ENCODE peak calls at places on chromosomes 2 and 18, in four cellular contexts. One of them, this sample, is unnamed.

GRCh38 chr2:65198737-65199136 is 28.9 kb upstream of the ACTR2 start:
- DNase-seq in IMR-90: peak; percentile 35
- DNase-seq in MM.1S: no peak
- DNase-seq in hepatocyte: no peak
- DNase-seq in this sample: no peak

GRCh38 chr2:221347471-221347870 is 224.6 kb downstream of the EPHA4 start:
- DNase-seq in IMR-90: peak; percentile 41
- DNase-seq in MM.1S: no peak
- DNase-seq in hepatocyte: no peak
- DNase-seq in this sample: no peak

GRCh38 chr2:223219872-223220621 is 168.1 kb downstream of the KCNE4 start:
- DNase-seq in hepatocyte: no peak
- DNase-seq in MM.1S: no peak
- DNase-seq in IMR-90: no peak
- DNase-seq in this sample: no peak

GRCh38 chr2:127582863-127583861 is 47.7 kb downstream of the MYO7B start:
- DNase-seq in IMR-90: no peak
- DNase-seq in hepatocyte: no peak
- DNase-seq in MM.1S: no peak
- DNase-seq in this sample: no peak

GRCh38 chr2:636649-637405 is 40.4 kb downstream of the TMEM18 start:
- DNase-seq in IMR-90: peak; percentile 31
- DNase-seq in MM.1S: no peak
- DNase-seq in hepatocyte: peak; percentile 84
- DNase-seq in this sample: peak; percentile 74

GRCh38 chr2:128589681-128590080 is 271.0 kb upstream of the HS6ST1 start:
- DNase-seq in IMR-90: no peak
- DNase-seq in hepatocyte: no peak
- DNase-seq in MM.1S: no peak
- DNase-seq in this sample: no peak

GRCh38 chr18:21509062-21509461 is 91.4 kb downstream of the ESCO1 start:
- DNase-seq in hepatocyte: no peak
- DNase-seq in IMR-90: no peak
- DNase-seq in MM.1S: no peak
- DNase-seq in this sample: no peak

GRCh38 chr2:74481961-74482800 is 617 bp downstream of the CCDC142 start:
- DNase-seq in MM.1S: peak; percentile 57
- DNase-seq in IMR-90: no peak
- DNase-seq in hepatocyte: peak; percentile 54
- DNase-seq in this sample: peak; percentile 91

GRCh38 chr2:61354486-61355197 is 116.2 kb downstream of the USP34 start:
- DNase-seq in IMR-90: no peak
- DNase-seq in MM.1S: no peak
- DNase-seq in hepatocyte: no peak
- DNase-seq in this sample: no peak

GRCh38 chr18:77110936-77111335 is 21.6 kb downstream of the MBP start:
- DNase-seq in hepatocyte: no peak
- DNase-seq in MM.1S: no peak
- DNase-seq in IMR-90: no peak
- DNase-seq in this sample: no peak

GRCh38 chr2:144798019-144798418 is 278.1 kb upstream of the ZEB2 start:
- DNase-seq in IMR-90: no peak
- DNase-seq in hepatocyte: no peak
- DNase-seq in MM.1S: no peak
- DNase-seq in this sample: no peak

GRCh38 chr2:234763051-234763909 is 188.5 kb upstream of the SH3BP4 start:
- DNase-seq in MM.1S: no peak
- DNase-seq in IMR-90: peak; percentile 87
- DNase-seq in hepatocyte: no peak
- DNase-seq in this sample: no peak

GRCh38 chr2:158753561-158754302 is 41.4 kb upstream of the DAPL1 start:
- DNase-seq in hepatocyte: peak; percentile 77
- DNase-seq in MM.1S: peak; percentile 53
- DNase-seq in IMR-90: peak; percentile 68
- DNase-seq in this sample: peak; percentile 70

GRCh38 chr2:231925303-231926179 is 655 bp downstream of the NPPC start:
- DNase-seq in IMR-90: peak; percentile 83
- DNase-seq in MM.1S: peak; percentile 78
- DNase-seq in hepatocyte: peak; percentile 92
- DNase-seq in this sample: peak; percentile 90

GRCh38 chr2:236162031-236162803 is 6.0 kb downstream of the GBX2 start:
- DNase-seq in MM.1S: no peak
- DNase-seq in IMR-90: no peak
- DNase-seq in hepatocyte: no peak
- DNase-seq in this sample: no peak

DNA sequence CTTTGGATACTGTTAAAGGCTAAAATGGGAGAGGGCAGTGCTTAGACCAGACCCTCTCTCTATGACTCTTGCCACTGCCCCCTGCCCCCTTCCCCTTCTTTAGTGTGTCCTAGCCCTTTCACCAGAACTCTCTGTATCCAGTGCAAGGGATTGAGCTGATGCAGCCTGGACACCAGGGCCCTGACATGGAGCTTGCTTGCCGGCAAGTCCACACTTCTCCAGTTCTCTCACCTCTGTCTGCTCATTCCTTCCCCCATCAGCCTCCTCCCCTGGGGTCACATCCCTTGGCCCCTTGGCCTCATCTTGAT is 1.5 kb upstream of the WNT6 start:
- DNase-seq in MM.1S: no peak
- DNase-seq in IMR-90: no peak
- DNase-seq in hepatocyte: no peak
- DNase-seq in this sample: no peak
- H3K27me3 ChIP-seq in MM.1S: peaks cover 84% of the 10 kb centered on the region
- H3K27me3 ChIP-seq in IMR-90: peaks cover 86% of the 10 kb centered on the region
- H3K27me3 ChIP-seq in hepatocyte: peaks cover 82% of the 10 kb centered on the region
- H3K27me3 ChIP-seq in this sample: no peaks in the 10 kb centered on the region

GRCh38 chr2:50345691-50346090 is 686.2 kb downstream of the NRXN1 start:
- DNase-seq in hepatocyte: no peak
- DNase-seq in IMR-90: no peak
- DNase-seq in MM.1S: no peak
- DNase-seq in this sample: no peak

GRCh38 chr2:50344509-50345106 is 687.3 kb downstream of the NRXN1 start:
- DNase-seq in hepatocyte: no peak
- DNase-seq in IMR-90: no peak
- DNase-seq in MM.1S: no peak
- DNase-seq in this sample: no peak

GRCh38 chr2:50347355-50348044 is 684.4 kb downstream of the NRXN1 start:
- DNase-seq in IMR-90: no peak
- DNase-seq in hepatocyte: peak; percentile 33
- DNase-seq in MM.1S: no peak
- DNase-seq in this sample: no peak

GRCh38 chr2:50346586-50347351 is 685.2 kb downstream of the NRXN1 start:
- DNase-seq in hepatocyte: no peak
- DNase-seq in IMR-90: no peak
- DNase-seq in MM.1S: no peak
- DNase-seq in this sample: no peak

DNA sequence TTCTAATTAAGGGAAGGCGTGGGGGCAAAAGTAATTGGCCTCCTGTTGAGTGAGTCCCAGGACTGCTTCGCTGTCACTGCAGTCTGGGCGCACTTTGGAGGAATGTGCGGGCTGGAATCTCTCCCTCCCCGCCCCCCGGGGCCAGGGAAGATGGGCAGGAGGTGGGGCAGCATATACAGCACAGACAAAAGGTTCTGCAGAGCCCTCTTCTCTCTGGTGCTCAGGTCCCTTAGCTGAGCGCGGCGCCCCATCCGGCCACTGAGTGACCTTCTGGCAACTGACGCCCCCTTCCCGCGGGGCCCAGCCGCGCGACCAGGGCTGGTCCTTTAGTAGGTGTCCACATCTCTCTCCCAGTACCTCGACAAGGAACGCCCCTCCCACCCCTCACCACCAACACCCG is 685.8 kb downstream of the NRXN1 start:
- DNase-seq in hepatocyte: peak; percentile 8
- DNase-seq in MM.1S: no peak
- DNase-seq in IMR-90: no peak
- DNase-seq in this sample: no peak
- H3K4me3 ChIP-seq in hepatocyte: no peak overlapping the region
- H3K4me3 ChIP-seq in MM.1S: no peak overlapping the region
- H3K4me3 ChIP-seq in IMR-90: no peak overlapping the region
- H3K4me3 ChIP-seq in this sample: no peak overlapping the region

DNA sequence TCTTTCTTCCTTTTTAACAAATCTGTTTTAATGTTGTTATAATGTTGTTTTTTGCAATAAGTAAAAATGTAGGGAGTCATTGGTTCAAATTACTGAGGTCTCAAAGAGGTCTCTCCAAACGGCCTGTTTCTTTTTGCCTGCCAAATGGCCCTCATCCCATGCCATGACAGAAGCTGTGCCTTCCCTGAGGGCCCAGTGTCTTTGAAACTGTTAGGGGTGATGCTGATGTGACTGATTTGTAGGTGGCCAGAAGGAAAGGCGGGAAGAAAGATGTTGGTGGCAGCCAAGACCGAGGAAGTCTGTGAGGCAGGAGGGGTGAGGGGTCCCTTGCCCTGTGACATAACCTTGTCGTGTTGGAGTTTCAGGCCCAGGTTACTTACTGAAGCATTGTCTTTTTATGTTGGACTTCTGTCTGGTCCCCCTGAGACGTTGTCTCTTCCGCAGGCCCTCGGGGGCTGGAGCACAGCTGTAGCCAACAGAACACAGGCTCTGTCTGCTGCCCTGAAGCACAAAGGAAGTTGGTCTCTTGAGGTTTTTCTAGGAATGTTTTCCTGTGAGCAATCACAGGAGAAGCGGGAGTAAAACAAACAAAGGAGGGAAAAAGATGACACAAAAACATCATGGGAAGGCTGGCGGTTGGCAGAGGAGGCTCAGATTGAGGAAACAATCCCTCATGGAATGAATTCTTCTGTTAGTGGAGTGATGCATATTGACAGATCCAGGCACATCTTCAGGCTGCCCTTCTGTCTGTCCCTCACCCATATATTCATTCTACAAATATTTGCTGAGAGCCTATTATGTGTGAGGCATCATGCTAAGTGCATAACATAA is 4.9 kb upstream of the ST3GAL5 start:
- DNase-seq in IMR-90: peak; percentile 87
- DNase-seq in hepatocyte: no peak
- DNase-seq in MM.1S: no peak
- DNase-seq in this sample: no peak
- H2AFZ ChIP-seq in IMR-90: peak overlapping the region; percentile 76
- H2AFZ ChIP-seq in hepatocyte: peak overlapping the region; percentile 20
- H2AFZ ChIP-seq in MM.1S: no peak overlapping the region
- H2AFZ ChIP-seq in this sample: no peak overlapping the region

DNA sequence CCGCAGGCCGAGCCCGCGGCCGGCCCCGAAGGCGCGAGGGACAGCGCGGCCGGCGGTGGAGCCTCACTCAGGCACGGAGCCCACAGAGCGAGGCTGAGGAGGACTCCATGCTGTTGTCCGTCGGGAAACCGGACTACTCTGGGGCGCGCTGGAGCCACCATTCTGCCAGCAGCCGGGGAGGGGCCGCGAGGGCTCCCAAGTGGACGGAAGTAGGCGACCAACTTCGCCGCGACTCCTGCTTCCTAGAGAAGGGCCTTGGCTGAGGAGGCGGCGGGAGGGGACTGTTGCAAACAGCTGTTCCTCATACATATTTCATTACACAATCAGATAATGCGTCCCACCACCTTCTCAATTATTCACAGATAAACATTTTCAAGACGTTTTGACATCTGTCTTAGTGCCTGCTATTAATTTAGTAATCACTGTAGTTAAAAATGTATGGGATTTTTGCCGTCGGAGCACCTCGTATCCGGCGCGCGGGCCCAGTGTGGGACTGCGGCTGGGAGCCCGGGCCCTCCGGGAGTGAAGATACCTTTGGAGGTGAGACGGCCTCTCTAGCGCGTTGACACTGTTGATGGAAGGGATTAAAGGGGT is 11.7 kb upstream of the SIX3 start:
- DNase-seq in IMR-90: no peak
- DNase-seq in hepatocyte: no peak
- DNase-seq in MM.1S: no peak
- DNase-seq in this sample: no peak
- H3K27me3 ChIP-seq in IMR-90: peaks cover 88% of the 10 kb centered on the region
- H3K27me3 ChIP-seq in hepatocyte: peaks cover 99% of the 10 kb centered on the region
- H3K27me3 ChIP-seq in MM.1S: peaks cover 41% of the 10 kb centered on the region
- H3K27me3 ChIP-seq in this sample: peaks cover 3% of the 10 kb centered on the region

GRCh38 chr2:15943378-15943851 is 3.1 kb downstream of the MYCN start:
- DNase-seq in MM.1S: no peak
- DNase-seq in IMR-90: no peak
- DNase-seq in hepatocyte: peak; percentile 80
- DNase-seq in this sample: no peak
- H3K4me3 ChIP-seq in MM.1S: no peak overlapping the region
- H3K4me3 ChIP-seq in IMR-90: no peak overlapping the region
- H3K4me3 ChIP-seq in hepatocyte: peak overlapping the region; percentile 46
- H3K4me3 ChIP-seq in this sample: no peak overlapping the region

GRCh38 chr2:170215019-170215418 is 37.1 kb downstream of the MYO3B start:
- DNase-seq in MM.1S: no peak
- DNase-seq in hepatocyte: no peak
- DNase-seq in IMR-90: no peak
- DNase-seq in this sample: no peak

GRCh38 chr2:170214309-170214902 is 36.5 kb downstream of the MYO3B start:
- DNase-seq in hepatocyte: no peak
- DNase-seq in IMR-90: no peak
- DNase-seq in MM.1S: no peak
- DNase-seq in this sample: no peak

GRCh38 chr2:170216415-170216814 is 38.5 kb downstream of the MYO3B start:
- DNase-seq in hepatocyte: no peak
- DNase-seq in IMR-90: no peak
- DNase-seq in MM.1S: no peak
- DNase-seq in this sample: no peak

GRCh38 chr2:170212625-170213280 is 34.8 kb downstream of the MYO3B start:
- DNase-seq in MM.1S: no peak
- DNase-seq in IMR-90: no peak
- DNase-seq in hepatocyte: no peak
- DNase-seq in this sample: no peak

GRCh38 chr2:170213651-170214050 is 35.7 kb downstream of the MYO3B start:
- DNase-seq in IMR-90: no peak
- DNase-seq in hepatocyte: no peak
- DNase-seq in MM.1S: no peak
- DNase-seq in this sample: no peak
- H2AFZ ChIP-seq in IMR-90: no peak overlapping the region
- H2AFZ ChIP-seq in hepatocyte: no peak overlapping the region
- H2AFZ ChIP-seq in MM.1S: no peak overlapping the region
- H2AFZ ChIP-seq in this sample: no peak overlapping the region